ENCODE peak calls at places on chromosomes 5 and 9, in nine cellular contexts. E is lower lobe of right lung; X is left ventricle myocardium inferior; G is CD8-positive, alpha-beta memory T cell; K is CD4-positive, alpha-beta memory T cell; C is esophagus muscularis mucosa; M is fibroblast of lung; V is NT2/D1; J is GM23338. T is an unnamed sample.
A peak's percentile ranks its signal among the peaks of the same experiment; 100 is the strongest.

GRCh38 chr5:73938280-73938937 is 312.4 kb downstream of the ARHGEF28 start:
- DNase-seq in V (no peak), C (peak; percentile 34), M (peak; percentile 91), J (no peak), X (no peak), E (no peak), G (no peak), K (no peak), T (no peak)

GRCh38 chr5:138033275-138033808 is 463 bp upstream of the FAM13B start:
- DNase-seq in C (peak; percentile 92), V (no peak), M (peak; percentile 8), E (no peak), G (no peak), X (no peak), J (peak; percentile 87), K (peak; percentile 0), T (no peak)

GRCh38 chr5:135194573-135195266 is 160.7 kb upstream of the PITX1 start:
- DNase-seq in J (no peak), E (no peak), C (peak; percentile 80), K (no peak), G (no peak), X (no peak), M (peak; percentile 48), V (no peak), T (no peak)

GRCh38 chr5:95403996-95404395 is 12.8 kb downstream of the FAM81B start:
- DNase-seq in C (no peak), V (no peak), G (no peak), K (no peak), J (no peak), X (no peak), M (no peak), E (no peak), T (no peak)

GRCh38 chr5:5521029-5521428 is 98.6 kb downstream of the ICE1 start:
- DNase-seq in X (no peak), G (no peak), J (no peak), C (peak; percentile 24), M (no peak), E (no peak), K (no peak), V (no peak), T (no peak)

GRCh38 chr5:146072595-146072994 is 32.8 kb downstream of the PLAC8L1 start:
- DNase-seq in K (no peak), V (no peak), J (peak; percentile 55), M (no peak), X (no peak), G (no peak), C (no peak), E (no peak), T (no peak)

GRCh38 chr5:150218693-150219035 is 28.8 kb downstream of the SLC6A7 start:
- DNase-seq in G (no peak), E (no peak), C (no peak), J (no peak), K (no peak), M (no peak), V (no peak), X (no peak), T (no peak)

GRCh38 chr9:123725389-123725788 is 204.5 kb downstream of the DENND1A start:
- DNase-seq in K (no peak), C (no peak), M (peak; percentile 41), E (no peak), J (peak; percentile 26), G (no peak), X (peak; percentile 22), V (no peak), T (no peak)

GRCh38 chr9:88691811-88692210 is 156.8 kb downstream of the NXNL2 start:
- DNase-seq in K (no peak), C (peak; percentile 29), V (no peak), E (no peak), X (no peak), J (no peak), G (no peak), M (peak; percentile 77), T (no peak)

GRCh38 chr9:98575379-98576346 is 133.1 kb downstream of the GABBR2 start:
- DNase-seq in J (no peak), G (no peak), C (no peak), V (no peak), K (no peak), M (peak; percentile 65), X (no peak), E (no peak), T (no peak)

GRCh38 chr5:87126869-87127268 is 140.8 kb upstream of the RASA1 start:
- DNase-seq in X (no peak), C (no peak), V (no peak), J (no peak), G (no peak), K (no peak), E (no peak), M (no peak), T (no peak)

GRCh38 chr9:131851414-131851813 is 111.5 kb upstream of the RAPGEF1 start:
- DNase-seq in M (no peak), C (no peak), E (no peak), G (no peak), J (no peak), X (no peak), K (no peak), V (no peak), T (no peak)

GRCh38 chr5:135327429-135328127 is 71.5 kb downstream of the MACROH2A1 start:
- DNase-seq in C (no peak), E (no peak), K (no peak), J (no peak), M (no peak), V (no peak), G (no peak), X (no peak), T (no peak)

GRCh38 chr5:138466900-138467710 is 1.8 kb downstream of the EGR1 start:
- DNase-seq in G (no peak), X (no peak), E (peak; percentile 51), M (peak; percentile 25), K (no peak), C (no peak), J (no peak), V (no peak), T (peak; percentile 49)

DNA sequence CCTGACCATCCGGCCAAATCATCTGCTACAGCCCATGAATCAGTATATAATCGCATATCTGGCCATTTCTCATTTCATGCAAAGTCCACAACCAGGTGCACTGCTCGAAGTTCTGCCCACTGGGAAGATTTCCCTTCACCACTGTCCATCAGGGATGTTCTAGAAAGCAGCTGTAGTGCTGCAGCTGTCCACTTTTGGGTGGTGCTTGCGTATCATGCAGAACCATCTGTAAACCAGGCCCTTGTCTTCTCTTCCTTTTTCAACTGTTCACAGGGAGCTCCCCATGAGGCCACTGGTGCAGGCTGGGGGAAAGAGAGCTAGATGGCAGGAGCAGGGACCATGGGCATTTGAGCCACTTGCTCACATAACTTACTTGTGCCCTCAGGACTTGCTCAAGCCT is 7.4 kb upstream of the ADAMTS6 start:
- DNase-seq in M (no peak), G (no peak), X (no peak), J (no peak), C (no peak), K (no peak), E (no peak), V (no peak), T (no peak)
- H3K4me1 ChIP-seq in M (no peaks in the 10 kb centered on the region), G (no peaks in the 10 kb centered on the region), X (no peaks in the 10 kb centered on the region), J (no peaks in the 10 kb centered on the region), C (no peaks in the 10 kb centered on the region), K (no peaks in the 10 kb centered on the region), E (no peaks in the 10 kb centered on the region), V (no peaks in the 10 kb centered on the region), T (no peaks in the 10 kb centered on the region)

DNA sequence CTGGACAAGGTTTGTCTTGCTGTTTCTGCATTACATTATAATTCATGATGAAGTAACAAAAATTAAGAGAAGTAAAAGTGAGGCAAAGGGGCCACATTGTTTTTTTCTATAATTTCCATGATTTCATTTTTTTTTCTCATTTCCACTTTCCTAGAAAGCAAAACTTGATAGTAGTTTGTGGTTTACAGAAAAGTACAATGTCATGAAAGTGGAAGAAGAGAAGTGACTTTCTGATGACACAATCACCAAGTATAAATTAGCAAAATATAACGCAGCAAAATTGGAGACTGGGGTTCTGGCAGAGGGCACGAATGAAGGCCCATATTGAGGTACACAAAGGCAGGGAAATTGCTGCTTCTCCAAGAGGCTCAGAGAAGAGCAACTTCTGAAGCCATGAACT is 5.0 kb upstream of the IFNA14 start:
- DNase-seq in J (no peak), K (no peak), G (no peak), E (no peak), M (no peak), X (no peak), V (no peak), C (no peak), T (no peak)
- H3K27me3 ChIP-seq in J (no peaks in the 10 kb centered on the region), K (no peaks in the 10 kb centered on the region), G (no peaks in the 10 kb centered on the region), E (no peaks in the 10 kb centered on the region), M (peaks cover under 1% of the 10 kb centered on the region), X (peaks cover 52% of the 10 kb centered on the region), V (no peaks in the 10 kb centered on the region), C (no peaks in the 10 kb centered on the region), T (no peaks in the 10 kb centered on the region)

GRCh38 chr5:11595045-11595444 is 309.2 kb downstream of the CTNND2 start:
- DNase-seq in G (no peak), E (no peak), V (no peak), M (no peak), J (peak; percentile 8), X (no peak), C (no peak), K (no peak), T (no peak)
- H3K4me3 ChIP-seq in G (no peak overlapping the region), E (no peak overlapping the region), V (no peak overlapping the region), M (no peak overlapping the region), J (no peak overlapping the region), X (no peak overlapping the region), C (no peak overlapping the region), K (no peak overlapping the region), T (no peak overlapping the region)

GRCh38 chr9:72816666-72817065 is 136.2 kb downstream of the ALDH1A1 start:
- DNase-seq in M (no peak), J (no peak), K (no peak), V (no peak), E (no peak), C (no peak), G (no peak), X (no peak), T (no peak)
- H3K4me1 ChIP-seq in M (no peaks in the 10 kb centered on the region), J (no peaks in the 10 kb centered on the region), K (no peaks in the 10 kb centered on the region), V (no peaks in the 10 kb centered on the region), E (no peaks in the 10 kb centered on the region), C (no peaks in the 10 kb centered on the region), G (no peaks in the 10 kb centered on the region), X (no peaks in the 10 kb centered on the region), T (no peaks in the 10 kb centered on the region)

DNA sequence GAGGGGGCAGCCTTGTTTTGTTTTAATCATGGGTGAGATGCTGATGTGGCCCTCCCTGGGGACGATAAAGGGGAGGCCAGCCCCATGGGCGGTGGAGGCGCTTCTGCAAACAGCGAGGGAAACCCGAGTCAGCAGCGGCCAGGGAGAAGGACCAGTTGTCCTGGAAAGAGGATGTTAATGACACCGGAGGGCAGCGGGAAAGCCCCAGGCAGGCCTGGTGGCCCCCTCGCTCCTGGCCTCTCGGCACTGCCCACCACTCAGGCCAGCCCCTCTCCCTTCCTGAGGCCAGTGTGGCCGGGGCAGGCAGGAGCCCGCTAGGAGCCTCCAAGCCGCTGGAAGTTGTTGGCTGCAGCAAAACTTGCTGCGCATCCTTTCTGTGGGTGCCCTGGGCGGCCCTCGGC is 36.7 kb downstream of the LMX1B start:
- DNase-seq in V (no peak), C (no peak), J (no peak), X (no peak), K (no peak), E (no peak), G (no peak), M (no peak), T (no peak)
- H3K27me3 ChIP-seq in V (peaks cover 99% of the 10 kb centered on the region), C (no peaks in the 10 kb centered on the region), J (no peaks in the 10 kb centered on the region), X (peaks cover 99% of the 10 kb centered on the region), K (peaks cover 4% of the 10 kb centered on the region), E (peaks cover 75% of the 10 kb centered on the region), G (peaks cover 22% of the 10 kb centered on the region), M (peaks cover 33% of the 10 kb centered on the region), T (peaks cover 75% of the 10 kb centered on the region)

GRCh38 chr9:83538890-83539238 is 663 bp upstream of the FRMD3 start:
- DNase-seq in V (no peak), J (peak; percentile 38), E (no peak), C (no peak), X (no peak), M (no peak), G (no peak), K (no peak), T (no peak)
- H3K4me3 ChIP-seq in V (peak overlapping the region; percentile 69), J (peak overlapping the region; percentile 73), E (peak overlapping the region; percentile 66), C (peak overlapping the region; percentile 60), X (peak overlapping the region; percentile 90), M (no peak overlapping the region), G (no peak overlapping the region), K (no peak overlapping the region), T (peak overlapping the region; percentile 94)

T was measured in BE2C.